ENCODE peak calls at places on chromosomes 6 and 20, in nine cellular contexts. G is fibroblast of lung, R is AG10803, P is IMR-90, U is gastrocnemius medialis, C is kidney epithelial cell, D is Panc1, E is cardiac muscle cell, M is AG04449. W is an unnamed sample.

GRCh38 chr20:48180039-48180438 is 394.8 kb upstream of the SULF2 start:
- DNase-seq in C (no peak), D (no peak), R (no peak), E (peak), U (no peak), P (no peak), M (no peak), G (no peak), W (no peak)

GRCh38 chr6:40338306-40338705 is 248.9 kb downstream of the LRFN2 start:
- DNase-seq in P (no peak), M (no peak), G (no peak), R (no peak), E (no peak), U (no peak), C (no peak), D (no peak), W (no peak)

GRCh38 chr6:90637321-90637720 is 50.4 kb upstream of the MAP3K7 start:
- DNase-seq in C (no peak), G (no peak), U (no peak), D (no peak), M (no peak), P (no peak), R (no peak), E (no peak), W (no peak)

GRCh38 chr20:32465092-32465900 is 107.2 kb downstream of the ASXL1 start:
- DNase-seq in P (peak), M (no peak), R (peak), D (no peak), C (peak), G (peak), E (peak), U (no peak), W (peak)

GRCh38 chr6:82072771-82073170 is 174.8 kb downstream of the IBTK start:
- DNase-seq in C (peak), U (no peak), E (no peak), R (peak), P (peak), M (peak), G (no peak), D (no peak), W (no peak)

GRCh38 chr6:14804444-14805210 is 441.2 kb upstream of the JARID2 start:
- DNase-seq in M (peak), P (peak), C (peak), U (peak), D (no peak), G (peak), E (peak), R (peak), W (peak)

GRCh38 chr6:141117869-141118268 is 1014.9 kb upstream of the GJE1 start:
- DNase-seq in C (no peak), P (no peak), R (no peak), G (peak), M (no peak), U (no peak), D (no peak), E (peak), W (peak)

GRCh38 chr20:47576516-47577033 is 74.9 kb downstream of the NCOA3 start:
- DNase-seq in P (peak), E (peak), G (peak), C (peak), M (no peak), U (no peak), D (no peak), R (peak), W (peak)

GRCh38 chr6:69868961-69869360 is 2.6 kb downstream of the COL19A1 start:
- DNase-seq in C (no peak), P (no peak), G (no peak), D (no peak), M (no peak), U (no peak), R (no peak), E (no peak), W (no peak)

GRCh38 chr20:62792182-62792939 is 3.9 kb upstream of the MRGBP start:
- DNase-seq in R (peak), M (no peak), D (no peak), G (no peak), E (no peak), C (no peak), P (peak), U (no peak), W (no peak)

GRCh38 chr6:9612489-9612888 is 802.4 kb downstream of the TFAP2A start:
- DNase-seq in D (no peak), R (no peak), E (no peak), G (no peak), P (peak), M (no peak), C (no peak), U (no peak), W (no peak)

GRCh38 chr6:145087034-145087433 is 648.3 kb downstream of the EPM2A start:
- DNase-seq in D (no peak), U (no peak), C (no peak), R (peak), G (no peak), E (no peak), M (no peak), P (peak), W (no peak)

GRCh38 chr6:128519931-128520435 is 416 bp downstream of the PTPRK start:
- DNase-seq in U (peak), G (no peak), M (no peak), P (no peak), C (no peak), R (no peak), E (peak), D (no peak), W (no peak)

GRCh38 chr20:38764563-38765355 is 16.5 kb downstream of the ACTR5 start:
- DNase-seq in C (peak), D (peak), P (peak), E (peak), R (peak), M (peak), U (no peak), G (peak), W (peak)

GRCh38 chr20:23165307-23165750 is 79.2 kb upstream of the CD93 start:
- DNase-seq in C (no peak), P (no peak), E (no peak), R (no peak), U (no peak), D (no peak), M (no peak), G (no peak), W (peak)

GRCh38 chr6:125789576-125790402 is 971 bp upstream of the NCOA7 start:
- DNase-seq in U (no peak), R (peak), M (no peak), P (peak), C (no peak), E (peak), G (peak), D (peak), W (no peak)

GRCh38 chr6:109768485-109768884 is 77.4 kb downstream of the FIG4 start:
- DNase-seq in G (peak), D (no peak), C (no peak), E (peak), R (peak), U (no peak), M (no peak), P (peak), W (no peak)

GRCh38 chr20:8361008-8361652 is 229.1 kb downstream of the PLCB1 start:
- DNase-seq in C (peak), P (peak), M (no peak), G (peak), R (peak), D (no peak), U (no peak), E (peak), W (no peak)
- TF ChIP-seq CTCF in C (no peak), P (no peak), M (no peak), G (no peak), R (no peak), D (no peak), U (no peak), E (peak), W (no peak)

DNA sequence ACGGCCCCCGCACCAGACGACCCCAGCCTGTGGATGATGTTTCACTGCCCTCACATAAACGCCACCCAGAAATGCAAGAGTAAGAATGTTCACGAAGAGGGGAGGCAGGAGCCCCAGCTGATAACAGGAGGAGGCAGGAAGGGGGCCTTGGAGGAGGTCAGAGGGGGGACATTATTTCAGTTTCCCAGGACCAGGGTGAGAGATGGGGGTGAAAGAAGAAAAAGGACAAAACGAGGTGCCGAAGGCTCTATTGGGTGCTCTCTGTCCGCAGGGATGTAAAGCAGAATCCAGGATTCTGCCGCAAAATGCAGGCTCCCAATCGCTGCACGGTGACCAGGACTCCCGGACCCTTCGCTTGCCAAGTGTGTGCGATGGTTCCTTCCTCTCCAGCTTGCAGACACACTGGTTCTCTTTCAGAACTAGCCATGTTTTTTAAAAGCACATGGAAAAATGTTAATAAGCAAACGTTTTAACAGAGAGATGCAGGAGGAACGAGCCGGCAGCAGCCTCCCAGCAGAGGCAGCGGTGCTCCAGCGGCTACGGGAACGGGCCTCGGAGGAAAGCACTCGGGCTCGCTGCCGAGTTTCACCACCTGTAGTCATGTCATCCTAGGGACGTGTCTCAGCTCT is 59.5 kb downstream of the ZNF831 start:
- DNase-seq in M (no peak), P (no peak), C (no peak), D (no peak), R (no peak), U (no peak), G (peak), E (peak), W (no peak)
- H3K4me3 ChIP-seq in M (no peak), P (no peak), C (no peak), D (no peak), R (peak), U (peak), G (no peak), E (peak), W (no peak)

DNA sequence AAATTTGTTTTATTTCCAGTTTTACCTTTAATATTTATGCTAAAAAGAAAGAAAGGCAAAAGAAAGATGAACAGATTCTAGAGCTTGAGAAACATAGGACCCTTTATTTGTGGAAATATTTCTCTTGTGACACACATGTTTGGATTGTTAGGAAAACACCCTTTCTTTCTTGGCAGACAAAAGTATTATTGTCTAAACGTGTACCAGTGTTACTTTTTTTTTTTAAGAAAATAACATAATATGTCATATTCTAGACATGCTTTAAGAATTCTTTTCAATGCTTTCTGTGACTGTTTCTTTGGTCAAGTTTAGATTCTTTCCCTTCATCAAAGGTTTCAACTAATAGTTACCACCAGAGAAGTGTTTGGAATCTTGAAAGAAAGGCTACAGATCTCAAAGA is 183.4 kb upstream of the CNR1 start:
- DNase-seq in C (no peak), D (no peak), P (no peak), U (no peak), G (no peak), M (no peak), R (peak), E (peak), W (no peak)
- TF ChIP-seq CTCF in C (no peak), D (no peak), P (no peak), U (no peak), G (no peak), M (no peak), R (no peak), E (no peak), W (no peak)

GRCh38 chr6:33079575-33079974 is 3.8 kb downstream of the HLA-DPB1 start:
- DNase-seq in U (no peak), D (no peak), P (no peak), M (no peak), R (no peak), G (no peak), E (no peak), C (no peak), W (no peak)

GRCh38 chr6:33078919-33079521 is 3.2 kb downstream of the HLA-DPB1 start:
- DNase-seq in U (no peak), G (no peak), D (no peak), R (no peak), P (no peak), M (no peak), C (no peak), E (no peak), W (no peak)

GRCh38 chr6:33078442-33078841 is 2.7 kb downstream of the HLA-DPB1 start:
- DNase-seq in D (no peak), E (no peak), C (no peak), R (no peak), G (no peak), M (no peak), U (no peak), P (no peak), W (no peak)

GRCh38 chr6:33076406-33076934 is 680 bp downstream of the HLA-DPB1 start:
- DNase-seq in M (no peak), P (no peak), D (no peak), G (no peak), U (no peak), E (no peak), C (no peak), R (no peak), W (no peak)

DNA sequence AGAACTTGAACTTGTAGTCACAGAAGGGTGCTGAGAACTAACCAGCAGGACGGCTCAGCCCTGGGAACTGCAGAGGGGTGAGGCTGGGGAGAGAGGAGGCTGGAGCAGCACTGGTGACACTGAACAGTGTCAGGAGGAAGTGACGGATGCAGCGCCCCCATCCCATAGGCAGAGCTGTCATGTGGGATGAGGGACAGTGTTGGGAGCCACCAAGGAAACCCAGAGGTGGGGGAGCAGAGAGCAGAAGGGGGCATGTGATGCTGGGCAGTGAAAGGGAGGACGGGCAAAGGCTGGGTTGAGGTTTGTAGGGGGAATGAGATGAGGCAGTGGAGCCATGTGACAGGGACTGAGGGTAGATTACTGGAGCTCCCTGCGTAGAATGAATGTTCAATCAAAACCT is 2.1 kb downstream of the HLA-DPB1 start:
- DNase-seq in C (no peak), G (no peak), P (no peak), D (no peak), M (no peak), U (no peak), E (no peak), R (no peak), W (no peak)
- H3K4me3 ChIP-seq in C (no peak), G (no peak), P (no peak), D (no peak), M (no peak), U (no peak), E (no peak), R (no peak), W (no peak)

GRCh38 chr20:58555078-58555765 is 40.0 kb upstream of the APCDD1L start:
- DNase-seq in R (peak), G (peak), E (peak), C (peak), M (no peak), D (no peak), U (no peak), P (peak), W (peak)
- TF ChIP-seq CTCF in R (no peak), G (no peak), E (no peak), C (no peak), M (no peak), D (no peak), U (no peak), P (no peak), W (no peak)

DNA sequence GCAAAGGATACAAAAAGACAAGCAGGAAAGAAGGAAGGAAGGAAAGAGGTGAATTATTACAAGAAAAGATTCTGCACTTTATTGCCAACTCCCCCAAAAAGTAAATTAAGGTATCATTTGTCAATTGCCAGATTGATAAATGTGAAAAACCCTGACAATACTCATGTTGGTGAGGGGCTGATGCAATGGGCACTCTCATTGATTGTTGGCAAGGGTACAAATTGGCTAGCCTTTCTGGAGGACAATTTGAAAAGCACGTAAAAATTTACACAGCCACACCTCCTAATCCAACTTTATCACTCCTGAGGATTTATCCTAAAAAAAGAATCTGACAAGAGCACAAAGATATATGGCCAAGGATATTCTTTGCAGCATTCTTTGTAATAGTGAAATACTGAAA is 47.7 kb downstream of the SCML4 start:
- DNase-seq in G (no peak), E (no peak), R (no peak), D (no peak), M (no peak), P (no peak), C (no peak), U (no peak), W (no peak)
- H3K4me3 ChIP-seq in G (no peak), E (no peak), R (no peak), D (no peak), M (no peak), P (no peak), C (no peak), U (no peak), W (no peak)